ENCODE peak calls at places on chromosomes 16 and 17, in eight cellular contexts. I, L, B, V, W, G, N and R are unnamed samples.

GRCh38 chr17:55833311-55833710 is 82.5 kb downstream of the PCTP start:
- DNase-seq in I (no peak), L (no peak), B (no peak), V (no peak), W (no peak), G (no peak), N (no peak), R (no peak)

GRCh38 chr16:57349212-57350031 is 9.2 kb upstream of the CCL22 start:
- DNase-seq in I (no peak), L (no peak), B (peak), V (no peak), W (no peak), G (no peak), N (no peak), R (no peak)

GRCh38 chr16:74501484-74502479 is 80.5 kb upstream of the CLEC18B start:
- DNase-seq in I (no peak), L (no peak), B (no peak), V (no peak), W (peak), G (no peak), N (no peak), R (no peak)

GRCh38 chr17:35144840-35145239 is 2.7 kb upstream of the NLE1 start:
- DNase-seq in I (no peak), L (no peak), B (no peak), V (no peak), W (no peak), G (no peak), N (no peak), R (no peak)

GRCh38 chr17:40485851-40486512 is 15.4 kb downstream of the TNS4 start:
- DNase-seq in I (peak), L (no peak), B (no peak), V (no peak), W (peak), G (peak), N (peak), R (peak)

GRCh38 chr16:67157892-67158635 is 1.6 kb downstream of the TRADD start:
- DNase-seq in I (no peak), L (no peak), B (peak), V (no peak), W (no peak), G (no peak), N (no peak), R (no peak)

GRCh38 chr17:42521666-42522262 is 14.3 kb upstream of the NAGLU start:
- DNase-seq in I (no peak), L (no peak), B (peak), V (no peak), W (no peak), G (no peak), N (no peak), R (no peak)

GRCh38 chr17:27226611-27227234 is 67.2 kb upstream of the WSB1 start:
- DNase-seq in I (peak), L (no peak), B (no peak), V (no peak), W (peak), G (no peak), N (peak), R (no peak)

GRCh38 chr17:1365445-1366039 is 34.5 kb downstream of the YWHAE start:
- DNase-seq in I (peak), L (no peak), B (no peak), V (no peak), W (peak), G (no peak), N (peak), R (no peak)

GRCh38 chr16:64290461-64290860 is 831.4 kb downstream of the CDH11 start:
- DNase-seq in I (no peak), L (no peak), B (no peak), V (no peak), W (no peak), G (no peak), N (no peak), R (no peak)

GRCh38 chr16:8963825-8964441 is at the start of gene USP7:
- DNase-seq in I (peak), L (peak), B (peak), V (peak), W (peak), G (peak), N (peak), R (peak)

DNA sequence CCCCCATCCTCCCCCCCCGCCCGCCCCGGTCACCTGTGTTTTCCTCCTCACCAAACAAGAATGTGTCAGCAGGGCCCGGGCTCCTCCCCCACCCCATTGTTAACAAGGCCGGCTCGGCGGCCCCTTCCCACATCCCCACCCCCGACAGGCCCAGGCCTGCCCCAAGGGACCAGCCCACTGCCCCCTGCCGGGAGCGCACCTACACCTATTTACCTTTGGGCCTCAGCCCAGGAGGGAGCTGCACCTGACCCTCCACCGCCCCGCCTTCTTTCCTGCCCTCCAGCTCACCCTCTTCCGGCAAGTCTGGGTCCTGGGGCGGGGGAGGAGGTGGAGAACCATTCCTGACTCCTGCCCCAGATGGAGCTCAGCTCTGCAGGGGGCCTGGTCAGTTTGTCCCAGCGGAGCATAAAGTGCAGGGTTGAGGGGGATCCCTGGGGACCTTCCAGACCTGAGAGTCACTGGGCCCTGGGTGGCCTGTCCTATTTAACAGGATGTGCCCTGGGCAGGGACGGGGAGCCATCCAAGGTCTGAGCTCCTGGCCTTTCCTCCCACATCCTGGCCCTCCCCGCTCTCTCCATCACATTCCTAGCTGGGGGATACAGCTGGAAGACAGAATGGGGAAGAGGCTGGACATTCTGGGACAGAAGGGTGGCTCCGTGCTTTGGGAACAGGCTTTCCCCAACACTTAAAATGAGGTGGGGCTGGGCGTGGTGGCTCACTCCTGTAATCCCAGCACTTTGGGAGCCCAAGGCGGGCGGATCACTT is 8.3 kb downstream of the FOXJ1 start:
- DNase-seq in I (peak), L (no peak), B (no peak), V (no peak), W (no peak), G (no peak), N (peak), R (no peak)
- TF ChIP-seq CTCF in I (no peak), L (no peak), B (no peak), V (no peak), W (no peak), G (no peak), N (no peak), R (no peak)

DNA sequence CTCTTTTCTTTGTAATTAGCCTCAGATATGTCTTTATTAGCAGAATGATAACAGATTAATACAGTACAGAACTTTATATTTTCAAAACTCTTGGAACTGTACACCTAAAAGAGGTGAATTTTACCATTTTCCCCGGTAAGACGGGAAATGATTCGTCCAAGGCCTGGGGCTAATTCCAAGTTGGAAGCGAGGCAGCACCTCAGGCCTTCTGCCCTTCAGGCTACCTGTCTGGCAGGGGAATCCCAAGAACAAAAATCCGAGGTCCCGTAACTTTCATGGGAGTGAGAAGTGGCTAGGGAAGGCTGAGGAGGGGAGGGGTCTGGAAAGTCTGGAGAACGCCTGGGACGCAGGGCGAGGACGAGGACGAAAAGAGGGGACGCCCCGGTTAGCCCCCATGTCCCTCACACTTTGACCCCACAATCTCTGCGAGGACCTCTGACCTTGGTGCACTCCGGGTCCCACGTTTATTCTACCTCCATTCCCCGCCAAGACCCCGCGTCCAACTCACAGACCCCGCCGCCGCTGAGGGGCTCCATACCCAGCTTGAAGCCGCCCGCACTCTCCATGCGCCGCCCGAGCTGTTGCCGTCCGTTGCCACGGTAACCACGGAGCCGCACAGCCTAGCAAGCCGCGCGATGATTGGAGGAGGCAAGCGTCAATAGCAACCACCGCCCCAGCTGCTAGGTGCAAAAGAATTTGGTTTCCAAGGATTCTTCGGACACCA is at the start of gene HYDIN:
- DNase-seq in I (peak), L (peak), B (no peak), V (no peak), W (peak), G (no peak), N (peak), R (no peak)
- TF ChIP-seq CTCF in I (no peak), L (no peak), B (no peak), V (no peak), W (no peak), G (no peak), N (no peak), R (no peak)

GRCh38 chr17:47670064-47670463 is 20.3 kb downstream of the KPNB1 start:
- DNase-seq in I (no peak), L (no peak), B (no peak), V (no peak), W (no peak), G (no peak), N (no peak), R (no peak)
- TF ChIP-seq CTCF in I (no peak), L (no peak), B (no peak), V (no peak), W (no peak), G (no peak), N (no peak), R (no peak)

GRCh38 chr17:57109393-57110151 is 24.5 kb downstream of the AKAP1 start:
- DNase-seq in I (no peak), L (no peak), B (no peak), V (no peak), W (no peak), G (peak), N (no peak), R (no peak)
- TF ChIP-seq CTCF in I (no peak), L (peak), B (no peak), V (peak), W (peak), G (peak), N (no peak), R (no peak)

GRCh38 chr16:600781-601180 is 10.9 kb downstream of the RAB40C start:
- DNase-seq in I (no peak), L (no peak), B (no peak), V (no peak), W (no peak), G (no peak), N (no peak), R (no peak)
- TF ChIP-seq CTCF in I (peak), L (peak), B (no peak), V (no peak), W (peak), G (no peak), N (no peak), R (no peak)

DNA sequence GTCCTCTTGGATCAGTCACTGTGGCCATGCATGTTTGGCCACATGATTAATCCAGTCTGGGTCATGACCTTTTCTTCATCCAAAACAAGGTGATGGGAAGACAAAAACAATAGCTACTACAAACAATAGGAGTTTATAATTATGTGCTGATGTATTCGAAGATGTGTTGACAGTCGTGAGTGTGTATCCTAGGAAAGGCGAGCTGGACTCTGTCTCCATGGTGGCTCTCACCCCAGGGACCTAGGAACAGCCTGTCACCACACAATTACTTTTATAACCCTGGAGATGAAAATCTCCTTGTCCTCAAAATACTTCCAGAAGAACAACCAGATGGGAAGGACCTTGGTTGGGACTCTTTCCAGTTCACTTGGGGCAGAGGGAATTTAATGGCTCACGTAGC is 9.8 kb upstream of the PLK1 start:
- DNase-seq in I (no peak), L (no peak), B (no peak), V (no peak), W (no peak), G (no peak), N (no peak), R (no peak)
- TF ChIP-seq CTCF in I (no peak), L (no peak), B (no peak), V (no peak), W (no peak), G (no peak), N (no peak), R (no peak)

GRCh38 chr16:230949-231348 is 1.7 kb upstream of the LUC7L start:
- DNase-seq in I (no peak), L (no peak), B (peak), V (no peak), W (no peak), G (no peak), N (no peak), R (no peak)
- TF ChIP-seq CTCF in I (no peak), L (no peak), B (no peak), V (no peak), W (no peak), G (no peak), N (no peak), R (no peak)

DNA sequence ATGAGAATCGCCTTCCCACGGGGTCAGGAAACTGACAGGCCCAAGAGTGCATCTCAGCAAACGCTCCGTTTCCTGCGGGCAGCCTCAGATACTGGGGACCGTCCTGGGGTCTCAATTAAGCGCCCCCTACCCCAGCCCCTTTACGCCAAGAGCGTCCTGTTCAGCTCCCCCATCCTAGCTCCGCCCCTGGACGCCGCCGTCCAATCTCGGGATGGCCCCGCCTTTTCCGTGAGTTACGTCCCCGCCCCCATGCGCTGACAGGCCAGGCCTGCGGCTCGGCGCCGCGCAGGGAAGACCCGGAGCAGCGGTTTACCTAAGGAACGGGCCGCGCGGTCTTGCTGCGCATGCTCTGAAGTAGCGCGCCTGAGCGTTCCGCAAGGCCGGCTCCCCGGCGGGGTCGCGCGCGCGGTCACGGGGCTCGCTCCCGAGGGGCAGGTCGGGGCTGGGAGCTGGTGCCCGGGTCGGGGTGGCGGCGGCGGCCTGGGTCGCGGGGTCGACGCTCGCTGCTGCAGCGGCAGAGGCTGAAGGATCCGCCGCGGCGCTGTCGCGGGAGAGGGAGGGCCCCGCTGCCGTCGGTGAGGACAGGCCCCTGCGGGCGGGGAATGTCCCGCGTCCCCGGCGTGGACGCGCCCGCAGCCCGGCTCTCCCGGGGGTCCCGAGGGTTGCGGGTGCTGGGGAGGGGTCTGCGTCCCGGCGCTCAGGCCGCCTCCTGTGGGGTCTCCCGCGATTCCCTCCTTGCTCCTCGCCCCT is at the start of gene FLYWCH1:
- DNase-seq in I (peak), L (peak), B (peak), V (peak), W (peak), G (peak), N (peak), R (peak)
- TF ChIP-seq CTCF in I (no peak), L (no peak), B (peak), V (no peak), W (no peak), G (no peak), N (no peak), R (no peak)

GRCh38 chr17:30570596-30571265 is 93.5 kb downstream of the GOSR1 start:
- DNase-seq in I (no peak), L (no peak), B (no peak), V (no peak), W (no peak), G (peak), N (no peak), R (no peak)

GRCh38 chr17:30570191-30570590 is 93.0 kb downstream of the GOSR1 start:
- DNase-seq in I (no peak), L (no peak), B (no peak), V (no peak), W (no peak), G (peak), N (no peak), R (no peak)

GRCh38 chr17:30559656-30560055 is 82.4 kb downstream of the GOSR1 start:
- DNase-seq in I (no peak), L (peak), B (no peak), V (no peak), W (no peak), G (no peak), N (no peak), R (no peak)

GRCh38 chr17:30567231-30568116 is 90.3 kb downstream of the GOSR1 start:
- DNase-seq in I (no peak), L (peak), B (no peak), V (no peak), W (no peak), G (no peak), N (no peak), R (no peak)

DNA sequence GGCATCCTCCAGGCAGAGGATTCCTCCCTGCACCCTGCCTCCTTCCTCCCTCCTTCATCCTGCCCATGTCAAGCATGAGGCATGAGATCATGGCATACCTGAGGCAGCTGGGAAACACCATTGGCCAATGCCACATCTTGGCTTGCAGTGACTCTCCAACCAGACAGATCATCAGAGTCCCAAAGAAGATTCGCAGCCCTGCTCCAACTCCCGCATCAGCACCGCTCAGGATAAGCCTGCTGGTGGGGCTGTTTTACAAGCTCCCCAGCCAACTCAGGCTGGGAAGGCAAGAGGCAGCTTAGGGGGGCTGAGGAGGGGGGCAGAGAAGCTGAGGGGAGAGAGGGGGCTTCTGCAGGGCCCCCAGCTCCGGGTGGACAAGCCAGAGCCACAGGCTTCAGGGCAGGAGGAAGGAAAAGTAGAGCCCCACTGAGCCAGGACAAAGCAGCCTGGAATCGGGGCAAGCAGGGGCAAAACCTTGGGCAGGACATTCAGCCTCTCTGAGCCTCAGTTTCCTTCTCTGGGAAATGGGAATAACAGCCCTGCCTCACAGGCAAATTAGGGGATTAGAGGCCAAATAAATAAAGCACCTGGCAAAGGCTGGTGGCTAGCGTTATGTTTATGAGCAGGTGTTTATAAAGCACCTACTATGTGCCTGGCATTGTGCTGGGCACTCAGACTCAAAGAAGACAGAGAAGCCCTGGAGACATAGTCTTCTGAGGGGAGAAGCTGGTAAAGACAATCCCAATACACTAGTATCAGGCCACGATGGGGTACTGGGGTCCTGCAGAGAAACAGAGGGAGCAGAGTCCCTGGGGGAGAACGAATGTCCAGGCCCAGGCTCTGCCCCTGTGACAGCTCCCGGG is 88.1 kb downstream of the GOSR1 start:
- DNase-seq in I (no peak), L (no peak), B (no peak), V (no peak), W (no peak), G (no peak), N (peak), R (no peak)
- TF ChIP-seq CTCF in I (no peak), L (no peak), B (no peak), V (no peak), W (no peak), G (no peak), N (no peak), R (no peak)

GRCh38 chr16:83418565-83418964 is 389.2 kb upstream of the HSBP1 start:
- DNase-seq in I (no peak), L (no peak), B (no peak), V (no peak), W (no peak), G (no peak), N (no peak), R (no peak)
- TF ChIP-seq CTCF in I (no peak), L (no peak), B (no peak), V (no peak), W (no peak), G (no peak), N (no peak), R (no peak)